ENCODE peak calls at places on chromosomes 6 and 20, in five cellular contexts. One of them, this sample, is unnamed.

GRCh38 chr20:5913166-5913565 is 37.2 kb downstream of the TRMT6 start:
- DNase-seq in Peyer's patch: no peak
- DNase-seq in left lung: no peak
- DNase-seq in brain microvascular endothelial cell: no peak
- DNase-seq in H1: no peak
- DNase-seq in this sample: no peak

GRCh38 chr20:33539129-33539528 is 49.2 kb downstream of the CBFA2T2 start:
- DNase-seq in Peyer's patch: no peak
- DNase-seq in H1: no peak
- DNase-seq in left lung: no peak
- DNase-seq in brain microvascular endothelial cell: no peak
- DNase-seq in this sample: no peak

GRCh38 chr6:7922596-7922995 is 12.0 kb upstream of the TXNDC5 start:
- DNase-seq in H1: no peak
- DNase-seq in Peyer's patch: no peak
- DNase-seq in left lung: no peak
- DNase-seq in brain microvascular endothelial cell: peak; percentile 14
- DNase-seq in this sample: no peak

GRCh38 chr20:35551485-35551884 is 9.6 kb downstream of the ERGIC3 start:
- DNase-seq in brain microvascular endothelial cell: no peak
- DNase-seq in left lung: no peak
- DNase-seq in H1: no peak
- DNase-seq in Peyer's patch: no peak
- DNase-seq in this sample: no peak

GRCh38 chr6:35664945-35665344 is 23.8 kb downstream of the FKBP5 start:
- DNase-seq in left lung: no peak
- DNase-seq in H1: no peak
- DNase-seq in Peyer's patch: no peak
- DNase-seq in brain microvascular endothelial cell: no peak
- DNase-seq in this sample: no peak

GRCh38 chr6:57313711-57314471 is 3.5 kb upstream of the PRIM2 start:
- DNase-seq in left lung: no peak
- DNase-seq in brain microvascular endothelial cell: peak; percentile 94
- DNase-seq in H1: no peak
- DNase-seq in Peyer's patch: no peak
- DNase-seq in this sample: no peak

GRCh38 chr20:57841297-57841866 is 131.6 kb upstream of the PMEPA1 start:
- DNase-seq in Peyer's patch: no peak
- DNase-seq in left lung: no peak
- DNase-seq in brain microvascular endothelial cell: no peak
- DNase-seq in H1: no peak
- DNase-seq in this sample: peak; percentile 20

GRCh38 chr6:108463789-108464188 is 96.9 kb upstream of the FOXO3 start:
- DNase-seq in Peyer's patch: no peak
- DNase-seq in left lung: no peak
- DNase-seq in brain microvascular endothelial cell: no peak
- DNase-seq in H1: no peak
- DNase-seq in this sample: no peak

GRCh38 chr6:15020114-15020770 is 225.6 kb upstream of the JARID2 start:
- DNase-seq in left lung: no peak
- DNase-seq in H1: no peak
- DNase-seq in brain microvascular endothelial cell: no peak
- DNase-seq in Peyer's patch: no peak
- DNase-seq in this sample: no peak

GRCh38 chr6:17394192-17394611 is 807 bp downstream of the CAP2 start:
- DNase-seq in Peyer's patch: no peak
- DNase-seq in H1: no peak
- DNase-seq in brain microvascular endothelial cell: peak; percentile 65
- DNase-seq in left lung: no peak
- DNase-seq in this sample: peak; percentile 66

GRCh38 chr6:77010931-77011542 is 452.3 kb downstream of the HTR1B start:
- DNase-seq in brain microvascular endothelial cell: no peak
- DNase-seq in left lung: no peak
- DNase-seq in Peyer's patch: no peak
- DNase-seq in H1: no peak
- DNase-seq in this sample: no peak

GRCh38 chr20:4601630-4602296 is 119.9 kb upstream of the PRND start:
- DNase-seq in left lung: no peak
- DNase-seq in Peyer's patch: no peak
- DNase-seq in H1: no peak
- DNase-seq in brain microvascular endothelial cell: no peak
- DNase-seq in this sample: peak; percentile 47

GRCh38 chr20:31707994-31708744 is 14.5 kb downstream of the BCL2L1 start:
- DNase-seq in left lung: no peak
- DNase-seq in Peyer's patch: no peak
- DNase-seq in H1: no peak
- DNase-seq in brain microvascular endothelial cell: no peak
- DNase-seq in this sample: peak; percentile 82

GRCh38 chr6:144335315-144335861 is 50.3 kb downstream of the UTRN start:
- DNase-seq in brain microvascular endothelial cell: no peak
- DNase-seq in Peyer's patch: no peak
- DNase-seq in left lung: no peak
- DNase-seq in H1: no peak
- DNase-seq in this sample: no peak

GRCh38 chr6:87572860-87573259 is 16.9 kb downstream of the RARS2 start:
- DNase-seq in Peyer's patch: no peak
- DNase-seq in H1: no peak
- DNase-seq in brain microvascular endothelial cell: no peak
- DNase-seq in left lung: no peak
- DNase-seq in this sample: no peak

GRCh38 chr20:54228841-54229240 is 21.0 kb downstream of the PFDN4 start:
- DNase-seq in Peyer's patch: no peak
- DNase-seq in left lung: no peak
- DNase-seq in H1: no peak
- DNase-seq in brain microvascular endothelial cell: peak; percentile 74
- DNase-seq in this sample: no peak

GRCh38 chr20:37821691-37822655 is 81.0 kb upstream of the VSTM2L start:
- DNase-seq in left lung: no peak
- DNase-seq in brain microvascular endothelial cell: peak; percentile 90
- DNase-seq in H1: no peak
- DNase-seq in Peyer's patch: no peak
- DNase-seq in this sample: no peak

GRCh38 chr6:67224989-67225388 is 1410.1 kb upstream of the ADGRB3 start:
- DNase-seq in Peyer's patch: no peak
- DNase-seq in brain microvascular endothelial cell: no peak
- DNase-seq in H1: no peak
- DNase-seq in left lung: no peak
- DNase-seq in this sample: no peak

GRCh38 chr6:85810558-85810957 is 167.9 kb upstream of the SYNCRIP start:
- DNase-seq in Peyer's patch: no peak
- DNase-seq in H1: no peak
- DNase-seq in brain microvascular endothelial cell: no peak
- DNase-seq in left lung: no peak
- DNase-seq in this sample: no peak

GRCh38 chr6:44058617-44059358 is 68.5 kb downstream of the MRPL14 start:
- DNase-seq in Peyer's patch: no peak
- DNase-seq in left lung: peak; percentile 91
- DNase-seq in brain microvascular endothelial cell: peak; percentile 100
- DNase-seq in H1: no peak
- DNase-seq in this sample: no peak

GRCh38 chr6:48733581-48733980 is 622.6 kb upstream of the PTCHD4 start:
- DNase-seq in left lung: no peak
- DNase-seq in Peyer's patch: no peak
- DNase-seq in H1: no peak
- DNase-seq in brain microvascular endothelial cell: no peak
- DNase-seq in this sample: no peak

GRCh38 chr20:13430346-13431002 is 208.3 kb downstream of the TASP1 start:
- DNase-seq in H1: no peak
- DNase-seq in left lung: peak; percentile 10
- DNase-seq in Peyer's patch: no peak
- DNase-seq in brain microvascular endothelial cell: no peak
- DNase-seq in this sample: no peak

GRCh38 chr6:75024796-75025195 is 181.1 kb downstream of the COL12A1 start:
- DNase-seq in left lung: no peak
- DNase-seq in Peyer's patch: no peak
- DNase-seq in H1: no peak
- DNase-seq in brain microvascular endothelial cell: no peak
- DNase-seq in this sample: no peak

GRCh38 chr6:88987922-88988321 is 24.5 kb upstream of the RNGTT start:
- DNase-seq in brain microvascular endothelial cell: no peak
- DNase-seq in Peyer's patch: no peak
- DNase-seq in H1: no peak
- DNase-seq in left lung: no peak
- DNase-seq in this sample: no peak

GRCh38 chr20:62735331-62735821 is 26.7 kb downstream of the NTSR1 start:
- DNase-seq in brain microvascular endothelial cell: no peak
- DNase-seq in left lung: peak; percentile 69
- DNase-seq in H1: no peak
- DNase-seq in Peyer's patch: no peak
- DNase-seq in this sample: peak; percentile 39
- TF ChIP-seq CTCF in brain microvascular endothelial cell: no peak
- TF ChIP-seq CTCF in left lung: no peak
- TF ChIP-seq CTCF in H1: no peak
- TF ChIP-seq CTCF in Peyer's patch: no peak
- TF ChIP-seq CTCF in this sample: no peak

GRCh38 chr6:110620065-110620464 is 143.7 kb upstream of the SLC22A16 start:
- DNase-seq in brain microvascular endothelial cell: no peak
- DNase-seq in H1: no peak
- DNase-seq in left lung: no peak
- DNase-seq in Peyer's patch: no peak
- DNase-seq in this sample: no peak

GRCh38 chr6:110621061-110621460 is 144.6 kb upstream of the SLC22A16 start:
- DNase-seq in brain microvascular endothelial cell: no peak
- DNase-seq in H1: no peak
- DNase-seq in Peyer's patch: no peak
- DNase-seq in left lung: no peak
- DNase-seq in this sample: no peak

GRCh38 chr6:110619275-110619908 is 143.0 kb upstream of the SLC22A16 start:
- DNase-seq in left lung: no peak
- DNase-seq in H1: no peak
- DNase-seq in Peyer's patch: no peak
- DNase-seq in brain microvascular endothelial cell: no peak
- DNase-seq in this sample: no peak

GRCh38 chr6:110617057-110617456 is 140.6 kb upstream of the SLC22A16 start:
- DNase-seq in H1: no peak
- DNase-seq in left lung: no peak
- DNase-seq in brain microvascular endothelial cell: no peak
- DNase-seq in Peyer's patch: no peak
- DNase-seq in this sample: no peak

DNA sequence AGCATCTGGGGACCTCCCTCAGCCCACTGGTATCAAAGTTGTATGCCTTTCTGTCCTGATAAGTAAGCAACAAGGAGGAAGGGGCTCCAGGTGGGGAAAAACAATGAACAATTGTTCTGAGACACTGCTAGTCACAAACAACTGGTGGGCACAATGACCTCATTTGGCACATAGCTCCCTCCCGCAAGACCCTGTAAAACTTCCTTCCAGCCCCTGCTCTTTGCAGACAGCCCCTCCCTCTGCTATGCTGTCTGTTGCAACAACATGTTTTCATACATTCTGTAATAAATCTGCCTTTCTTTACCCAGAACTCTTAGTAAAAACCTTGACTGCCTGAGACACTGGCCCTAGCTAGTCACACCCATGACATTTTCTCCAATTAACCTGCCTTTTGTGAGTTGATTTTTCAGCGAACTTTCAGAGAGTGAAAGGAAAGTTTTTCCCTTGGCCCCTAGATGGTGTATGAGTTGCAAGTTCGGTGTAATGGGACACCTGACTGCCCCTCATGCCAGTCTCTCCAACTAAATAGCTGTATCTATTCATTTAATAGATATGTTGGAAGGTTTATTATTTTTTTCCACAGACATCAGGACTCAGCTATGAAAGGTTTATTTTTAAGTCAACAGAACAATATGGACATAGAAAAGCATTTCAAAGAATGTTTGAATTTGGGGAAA is 142.3 kb upstream of the SLC22A16 start:
- DNase-seq in H1: no peak
- DNase-seq in brain microvascular endothelial cell: no peak
- DNase-seq in left lung: no peak
- DNase-seq in Peyer's patch: no peak
- DNase-seq in this sample: no peak
- TF ChIP-seq CTCF in H1: peak; percentile 45
- TF ChIP-seq CTCF in brain microvascular endothelial cell: peak; percentile 59
- TF ChIP-seq CTCF in left lung: no peak
- TF ChIP-seq CTCF in Peyer's patch: no peak
- TF ChIP-seq CTCF in this sample: no peak

DNA sequence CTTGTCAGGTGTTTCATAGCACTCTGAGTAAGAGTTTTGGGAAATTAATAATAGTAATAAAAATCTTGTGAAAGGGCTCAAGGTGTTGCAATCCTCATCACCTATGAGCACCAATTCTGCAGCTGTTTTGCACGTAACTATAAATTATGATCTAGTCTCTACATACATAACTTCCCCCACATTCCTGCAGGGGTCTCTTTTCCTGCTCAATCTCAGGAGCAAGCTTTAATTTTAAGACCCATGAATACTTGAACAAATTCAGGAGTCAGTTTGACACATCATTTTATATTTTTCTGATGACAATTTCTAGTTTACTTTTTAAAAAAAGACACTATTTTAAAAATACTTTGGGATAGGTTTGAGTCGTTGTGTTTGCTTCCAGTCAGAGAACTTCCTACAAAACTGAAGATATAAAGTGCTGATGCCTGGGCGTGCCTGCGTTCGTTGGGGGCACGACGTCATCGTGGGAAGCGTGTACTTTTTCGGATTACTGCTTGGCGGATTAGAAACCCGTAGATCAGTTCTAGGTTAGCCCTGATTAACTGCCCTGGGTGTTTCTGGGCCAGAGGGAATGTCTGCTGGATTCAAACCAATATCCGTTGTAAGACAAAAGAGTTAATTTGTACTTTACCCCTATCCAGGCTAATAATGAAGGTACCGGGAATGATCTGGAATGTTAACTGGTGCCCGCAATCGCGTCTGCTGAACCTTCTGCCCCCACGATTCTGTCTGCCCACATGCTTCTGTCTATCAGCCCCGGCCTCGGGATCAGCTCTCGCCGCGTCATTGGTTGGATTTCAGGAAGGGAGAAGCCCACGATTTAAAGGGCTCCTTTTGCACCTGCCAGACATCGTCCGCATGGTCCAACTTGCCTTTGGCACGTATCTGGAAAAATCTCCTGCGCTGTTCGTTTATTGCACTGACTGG is 940 bp upstream of the E2F3 start:
- DNase-seq in brain microvascular endothelial cell: peak; percentile 12
- DNase-seq in Peyer's patch: peak; percentile 59
- DNase-seq in H1: no peak
- DNase-seq in left lung: peak; percentile 83
- DNase-seq in this sample: peak; percentile 32
- TF ChIP-seq CTCF in brain microvascular endothelial cell: peak; percentile 59
- TF ChIP-seq CTCF in Peyer's patch: no peak
- TF ChIP-seq CTCF in H1: peak; percentile 35
- TF ChIP-seq CTCF in left lung: peak; percentile 23
- TF ChIP-seq CTCF in this sample: no peak

GRCh38 chr6:152078804-152079203 is 271.3 kb downstream of the ESR1 start:
- DNase-seq in Peyer's patch: no peak
- DNase-seq in left lung: no peak
- DNase-seq in H1: peak; percentile 27
- DNase-seq in brain microvascular endothelial cell: no peak
- DNase-seq in this sample: no peak
- TF ChIP-seq CTCF in Peyer's patch: no peak
- TF ChIP-seq CTCF in left lung: no peak
- TF ChIP-seq CTCF in H1: peak; percentile 64
- TF ChIP-seq CTCF in brain microvascular endothelial cell: peak; percentile 23
- TF ChIP-seq CTCF in this sample: no peak